ENCODE peak calls at places on chromosomes 1 and 21, in five cellular contexts. One of them, this sample, is unnamed.

GRCh38 chr1:236147068-236147467 is 4.7 kb downstream of the GPR137B start:
- DNase-seq in pancreas: no peak
- DNase-seq in HFFc6: no peak
- DNase-seq in retinal pigment epithelial cell: no peak
- DNase-seq in lower leg skin: no peak
- DNase-seq in this sample: no peak

GRCh38 chr1:228410015-228410414 is 3.4 kb upstream of the TRIM11 start:
- DNase-seq in pancreas: peak; percentile 36
- DNase-seq in HFFc6: no peak
- DNase-seq in retinal pigment epithelial cell: no peak
- DNase-seq in lower leg skin: no peak
- DNase-seq in this sample: no peak

GRCh38 chr1:229285424-229285823 is 14.5 kb downstream of the RAB4A start:
- DNase-seq in pancreas: no peak
- DNase-seq in HFFc6: no peak
- DNase-seq in retinal pigment epithelial cell: peak; percentile 96
- DNase-seq in lower leg skin: no peak
- DNase-seq in this sample: no peak

GRCh38 chr1:98342556-98342955 is 319.0 kb upstream of the SNX7 start:
- DNase-seq in pancreas: no peak
- DNase-seq in HFFc6: peak; percentile 52
- DNase-seq in retinal pigment epithelial cell: no peak
- DNase-seq in lower leg skin: no peak
- DNase-seq in this sample: no peak

GRCh38 chr1:154263465-154264332 is 8.7 kb upstream of the HAX1 start:
- DNase-seq in pancreas: no peak
- DNase-seq in HFFc6: no peak
- DNase-seq in retinal pigment epithelial cell: no peak
- DNase-seq in lower leg skin: no peak
- DNase-seq in this sample: no peak

GRCh38 chr1:208841396-208841795 is 597.2 kb upstream of the PLXNA2 start:
- DNase-seq in pancreas: no peak
- DNase-seq in HFFc6: no peak
- DNase-seq in retinal pigment epithelial cell: no peak
- DNase-seq in lower leg skin: no peak
- DNase-seq in this sample: no peak

GRCh38 chr1:21587602-21587953 is 78.4 kb downstream of the ALPL start:
- DNase-seq in pancreas: no peak
- DNase-seq in HFFc6: no peak
- DNase-seq in retinal pigment epithelial cell: no peak
- DNase-seq in lower leg skin: no peak
- DNase-seq in this sample: no peak

GRCh38 chr1:100896481-100896982 is 642 bp downstream of the SLC30A7 start:
- DNase-seq in pancreas: no peak
- DNase-seq in HFFc6: peak; percentile 63
- DNase-seq in retinal pigment epithelial cell: peak; percentile 28
- DNase-seq in lower leg skin: peak; percentile 16
- DNase-seq in this sample: peak; percentile 18

GRCh38 chr1:85148524-85149250 is 52.1 kb downstream of the SYDE2 start:
- DNase-seq in pancreas: no peak
- DNase-seq in HFFc6: peak; percentile 73
- DNase-seq in retinal pigment epithelial cell: no peak
- DNase-seq in lower leg skin: no peak
- DNase-seq in this sample: peak; percentile 13

GRCh38 chr1:156371553-156372264 is 2.7 kb downstream of the RHBG start:
- DNase-seq in pancreas: no peak
- DNase-seq in HFFc6: no peak
- DNase-seq in retinal pigment epithelial cell: peak; percentile 27
- DNase-seq in lower leg skin: no peak
- DNase-seq in this sample: no peak

GRCh38 chr1:59316497-59317128 is 19.7 kb downstream of the FGGY start:
- DNase-seq in pancreas: no peak
- DNase-seq in HFFc6: no peak
- DNase-seq in retinal pigment epithelial cell: no peak
- DNase-seq in lower leg skin: no peak
- DNase-seq in this sample: no peak

GRCh38 chr21:44299458-44300261 is at the start of gene PFKL:
- DNase-seq in pancreas: peak; percentile 91
- DNase-seq in HFFc6: peak; percentile 22
- DNase-seq in retinal pigment epithelial cell: no peak
- DNase-seq in lower leg skin: peak; percentile 44
- DNase-seq in this sample: no peak

GRCh38 chr1:203796223-203796747 is 862 bp downstream of the ZBED6 start:
- DNase-seq in pancreas: peak; percentile 61
- DNase-seq in HFFc6: peak; percentile 20
- DNase-seq in retinal pigment epithelial cell: no peak
- DNase-seq in lower leg skin: peak; percentile 21
- DNase-seq in this sample: no peak

GRCh38 chr21:41752231-41752681 is 14.6 kb downstream of the RIPK4 start:
- DNase-seq in pancreas: peak; percentile 52
- DNase-seq in HFFc6: peak; percentile 63
- DNase-seq in retinal pigment epithelial cell: no peak
- DNase-seq in lower leg skin: no peak
- DNase-seq in this sample: no peak

GRCh38 chr1:199794105-199794863 is 233.2 kb upstream of the NR5A2 start:
- DNase-seq in pancreas: no peak
- DNase-seq in HFFc6: no peak
- DNase-seq in retinal pigment epithelial cell: no peak
- DNase-seq in lower leg skin: no peak
- DNase-seq in this sample: no peak

GRCh38 chr1:199799116-199799515 is 228.4 kb upstream of the NR5A2 start:
- DNase-seq in pancreas: no peak
- DNase-seq in HFFc6: no peak
- DNase-seq in retinal pigment epithelial cell: no peak
- DNase-seq in lower leg skin: no peak
- DNase-seq in this sample: no peak
- TF ChIP-seq CTCF in pancreas: no peak
- TF ChIP-seq CTCF in HFFc6: no peak
- TF ChIP-seq CTCF in retinal pigment epithelial cell: no peak
- TF ChIP-seq CTCF in lower leg skin: no peak
- TF ChIP-seq CTCF in this sample: no peak

GRCh38 chr1:200535605-200536004 is 84.9 kb downstream of the KIF14 start:
- DNase-seq in pancreas: no peak
- DNase-seq in HFFc6: peak; percentile 48
- DNase-seq in retinal pigment epithelial cell: peak; percentile 29
- DNase-seq in lower leg skin: no peak
- DNase-seq in this sample: no peak
- TF ChIP-seq CTCF in pancreas: no peak
- TF ChIP-seq CTCF in HFFc6: no peak
- TF ChIP-seq CTCF in retinal pigment epithelial cell: peak; percentile 29
- TF ChIP-seq CTCF in lower leg skin: no peak
- TF ChIP-seq CTCF in this sample: peak; percentile 52

DNA sequence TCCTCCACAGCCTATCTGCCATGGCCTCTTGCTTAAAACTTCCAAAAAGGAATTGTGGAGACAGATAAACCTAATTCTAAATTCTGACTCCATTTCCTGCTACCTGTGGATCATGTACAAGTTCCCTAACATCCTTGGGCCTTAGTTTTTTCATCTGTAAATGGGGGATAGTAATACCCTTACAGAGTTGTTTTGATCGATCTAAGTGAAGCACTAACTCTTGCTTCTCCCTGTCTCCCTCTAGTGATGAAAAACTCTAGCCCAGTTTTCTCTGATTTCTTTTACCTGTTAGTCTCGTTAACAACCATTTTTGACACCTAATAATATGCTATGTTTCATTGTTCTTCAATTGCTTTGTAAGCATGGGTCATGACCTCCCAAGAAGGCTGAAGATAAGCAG is 65.9 kb downstream of the TM2D1 start:
- DNase-seq in pancreas: no peak
- DNase-seq in HFFc6: no peak
- DNase-seq in retinal pigment epithelial cell: no peak
- DNase-seq in lower leg skin: no peak
- DNase-seq in this sample: no peak
- TF ChIP-seq CTCF in pancreas: no peak
- TF ChIP-seq CTCF in HFFc6: peak; percentile 36
- TF ChIP-seq CTCF in retinal pigment epithelial cell: peak; percentile 53
- TF ChIP-seq CTCF in lower leg skin: no peak
- TF ChIP-seq CTCF in this sample: peak; percentile 44

DNA sequence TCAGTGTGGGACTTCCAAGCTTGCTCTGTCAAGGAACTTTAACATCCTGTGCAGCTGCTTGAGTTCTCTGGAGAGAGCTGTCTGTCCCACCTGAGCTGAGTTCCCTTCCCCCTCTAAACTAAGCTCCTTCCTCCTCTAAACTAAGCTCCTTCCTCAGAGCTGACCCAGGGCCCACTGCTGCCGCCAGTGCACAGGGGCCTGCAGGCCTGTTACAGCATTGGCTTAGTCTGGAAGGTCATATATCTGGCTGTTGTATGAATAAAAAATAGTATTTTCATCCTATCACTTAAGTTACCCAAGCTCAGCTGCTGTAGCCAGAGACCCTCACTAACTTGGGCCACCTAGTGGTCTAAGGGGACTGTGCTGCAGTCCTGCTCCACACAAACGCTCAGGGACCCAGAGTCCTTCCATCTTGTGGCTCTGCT is 71.1 kb upstream of the GCLM start:
- DNase-seq in pancreas: no peak
- DNase-seq in HFFc6: no peak
- DNase-seq in retinal pigment epithelial cell: no peak
- DNase-seq in lower leg skin: no peak
- DNase-seq in this sample: no peak
- TF ChIP-seq CTCF in pancreas: peak; percentile 7
- TF ChIP-seq CTCF in HFFc6: peak; percentile 60
- TF ChIP-seq CTCF in retinal pigment epithelial cell: peak; percentile 59
- TF ChIP-seq CTCF in lower leg skin: no peak
- TF ChIP-seq CTCF in this sample: peak; percentile 37

GRCh38 chr1:245860681-245861552 is 646.2 kb downstream of the SMYD3 start:
- DNase-seq in pancreas: no peak
- DNase-seq in HFFc6: no peak
- DNase-seq in retinal pigment epithelial cell: no peak
- DNase-seq in lower leg skin: no peak
- DNase-seq in this sample: no peak

GRCh38 chr1:245856944-245857531 is 650.0 kb downstream of the SMYD3 start:
- DNase-seq in pancreas: no peak
- DNase-seq in HFFc6: peak; percentile 65
- DNase-seq in retinal pigment epithelial cell: peak; percentile 76
- DNase-seq in lower leg skin: no peak
- DNase-seq in this sample: no peak

GRCh38 chr1:245858022-245858421 is 649.1 kb downstream of the SMYD3 start:
- DNase-seq in pancreas: no peak
- DNase-seq in HFFc6: no peak
- DNase-seq in retinal pigment epithelial cell: no peak
- DNase-seq in lower leg skin: no peak
- DNase-seq in this sample: no peak

GRCh38 chr1:245859510-245860114 is 647.5 kb downstream of the SMYD3 start:
- DNase-seq in pancreas: no peak
- DNase-seq in HFFc6: peak; percentile 68
- DNase-seq in retinal pigment epithelial cell: no peak
- DNase-seq in lower leg skin: no peak
- DNase-seq in this sample: no peak

DNA sequence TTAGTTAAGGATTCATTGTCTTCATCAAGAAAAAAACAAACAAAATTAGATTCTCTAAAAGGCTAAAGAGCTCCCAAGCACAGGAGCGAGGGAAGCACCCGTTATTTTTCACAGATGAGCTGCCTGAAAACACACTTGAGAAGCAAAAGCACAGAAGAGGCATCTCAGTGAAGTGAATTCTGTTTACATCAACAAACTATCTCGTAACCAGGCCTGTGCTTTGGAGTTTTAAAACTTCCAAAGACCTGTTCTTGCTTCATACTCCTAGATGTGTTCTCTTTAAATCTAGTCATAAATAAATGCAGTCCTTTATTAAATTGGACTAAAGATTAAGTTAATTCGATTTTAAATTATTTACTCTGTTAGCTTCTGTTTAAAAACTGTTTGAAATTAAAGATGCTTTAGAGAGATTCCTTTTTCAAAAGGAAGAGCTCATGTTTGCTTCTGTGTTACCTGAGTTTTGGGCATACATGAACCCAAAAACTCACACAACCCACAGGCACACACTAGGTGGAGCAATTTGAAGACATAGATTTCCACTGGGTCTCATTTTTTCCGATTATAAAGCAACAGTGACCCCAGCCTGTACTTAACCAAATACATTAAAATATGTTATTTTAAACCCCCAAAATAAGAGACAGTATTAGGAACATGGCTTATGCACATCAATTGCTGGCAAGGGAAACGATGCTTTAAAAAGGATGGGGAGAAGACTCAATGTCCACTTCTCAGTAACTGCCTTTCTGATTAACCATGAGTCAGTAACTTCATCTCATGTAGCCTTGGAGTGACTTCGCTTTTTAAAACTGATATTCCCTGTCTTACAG is 648.2 kb downstream of the SMYD3 start:
- DNase-seq in pancreas: no peak
- DNase-seq in HFFc6: no peak
- DNase-seq in retinal pigment epithelial cell: no peak
- DNase-seq in lower leg skin: no peak
- DNase-seq in this sample: no peak
- TF ChIP-seq CTCF in pancreas: no peak
- TF ChIP-seq CTCF in HFFc6: peak; percentile 76
- TF ChIP-seq CTCF in retinal pigment epithelial cell: peak; percentile 53
- TF ChIP-seq CTCF in lower leg skin: no peak
- TF ChIP-seq CTCF in this sample: peak; percentile 46

GRCh38 chr1:110203021-110203661 is 7.0 kb upstream of the KCNC4 start:
- DNase-seq in pancreas: no peak
- DNase-seq in HFFc6: peak; percentile 68
- DNase-seq in retinal pigment epithelial cell: no peak
- DNase-seq in lower leg skin: peak; percentile 63
- DNase-seq in this sample: no peak
- TF ChIP-seq CTCF in pancreas: peak; percentile 84
- TF ChIP-seq CTCF in HFFc6: peak; percentile 97
- TF ChIP-seq CTCF in retinal pigment epithelial cell: peak; percentile 82
- TF ChIP-seq CTCF in lower leg skin: peak; percentile 64
- TF ChIP-seq CTCF in this sample: peak; percentile 90